ENCODE peak calls at places on chromosomes 3 and 15, in five cellular contexts. X, S, P, U and L are unnamed samples.

GRCh38 chr15:49646891-49647290 is 26.0 kb downstream of the DTWD1 start:
- DNase-seq in X (no peak), S (no peak), P (no peak), U (no peak), L (no peak)

GRCh38 chr3:190088890-190089289 is 31.8 kb downstream of the P3H2 start:
- DNase-seq in X (no peak), S (no peak), P (no peak), U (no peak), L (no peak)

GRCh38 chr3:87320748-87321634 is 44.6 kb upstream of the POU1F1 start:
- DNase-seq in X (no peak), S (no peak), P (no peak), U (no peak), L (no peak)

GRCh38 chr3:74501001-74501400 is 113.5 kb downstream of the CNTN3 start:
- DNase-seq in X (no peak), S (no peak), P (no peak), U (no peak), L (no peak)

GRCh38 chr3:141275973-141276372 is 44.3 kb downstream of the PXYLP1 start:
- DNase-seq in X (no peak), S (peak; percentile 23), P (no peak), U (peak; percentile 56), L (no peak)

GRCh38 chr15:63052961-63053698 is 10.6 kb downstream of the TPM1 start:
- DNase-seq in X (no peak), S (no peak), P (no peak), U (peak; percentile 76), L (no peak)

GRCh38 chr3:78911394-78911793 is 856.4 kb downstream of the ROBO1 start:
- DNase-seq in X (no peak), S (no peak), P (no peak), U (no peak), L (no peak)

GRCh38 chr3:138774529-138775253 is 60.0 kb downstream of the PIK3CB start:
- DNase-seq in X (no peak), S (peak; percentile 96), P (no peak), U (peak; percentile 99), L (no peak)

GRCh38 chr3:15041950-15042349 is 23.2 kb downstream of the MRPS25 start:
- DNase-seq in X (no peak), S (no peak), P (no peak), U (no peak), L (no peak)

GRCh38 chr3:69364354-69364753 is 21.5 kb downstream of the FRMD4B start:
- DNase-seq in X (no peak), S (no peak), P (no peak), U (peak; percentile 5), L (no peak)

GRCh38 chr3:179196098-179196497 is 47.9 kb downstream of the PIK3CA start:
- DNase-seq in X (no peak), S (no peak), P (no peak), U (peak; percentile 93), L (no peak)

GRCh38 chr3:78839710-78840109 is 928.1 kb downstream of the ROBO1 start:
- DNase-seq in X (no peak), S (no peak), P (no peak), U (peak; percentile 26), L (no peak)

GRCh38 chr3:11499144-11499543 is 144.6 kb downstream of the VGLL4 start:
- DNase-seq in X (no peak), S (no peak), P (no peak), U (peak; percentile 99), L (no peak)

GRCh38 chr3:188574885-188575284 is 420.9 kb downstream of the LPP start:
- DNase-seq in X (no peak), S (no peak), P (no peak), U (no peak), L (no peak)

GRCh38 chr3:29176501-29176900 is 104.4 kb upstream of the RBMS3 start:
- DNase-seq in X (no peak), S (peak; percentile 74), P (peak; percentile 23), U (no peak), L (no peak)

GRCh38 chr3:73143401-73143800 is 81.9 kb downstream of the EBLN2 start:
- DNase-seq in X (no peak), S (no peak), P (no peak), U (no peak), L (no peak)

GRCh38 chr15:26804063-26804804 is 31.4 kb upstream of the GABRB3 start:
- DNase-seq in X (no peak), S (no peak), P (no peak), U (no peak), L (no peak)

GRCh38 chr3:84077479-84077878 is 881.3 kb upstream of the CADM2 start:
- DNase-seq in X (no peak), S (peak; percentile 4), P (no peak), U (no peak), L (no peak)

GRCh38 chr3:96776818-96777217 is 37.6 kb upstream of the EPHA6 start:
- DNase-seq in X (no peak), S (no peak), P (no peak), U (no peak), L (no peak)

GRCh38 chr3:159234306-159234705 is 432.5 kb downstream of the MFSD1 start:
- DNase-seq in X (no peak), S (no peak), P (no peak), U (peak; percentile 86), L (no peak)

GRCh38 chr3:193736616-193737015 is 143.6 kb downstream of the OPA1 start:
- DNase-seq in X (no peak), S (no peak), P (no peak), U (no peak), L (no peak)

GRCh38 chr3:99776516-99777209 is 41.0 kb upstream of the CMSS1 start:
- DNase-seq in X (no peak), S (no peak), P (no peak), U (no peak), L (no peak)

GRCh38 chr15:89673162-89673506 is 6.0 kb downstream of the PLIN1 start:
- DNase-seq in X (peak; percentile 84), S (peak; percentile 31), P (peak; percentile 65), U (no peak), L (no peak)

GRCh38 chr15:87609474-87609873 is 647.1 kb downstream of the NTRK3 start:
- DNase-seq in X (no peak), S (no peak), P (no peak), U (no peak), L (no peak)

GRCh38 chr3:150370129-150370602 is 37.9 kb upstream of the TSC22D2 start:
- DNase-seq in X (no peak), S (no peak), P (peak; percentile 63), U (peak; percentile 99), L (no peak)